ENCODE peak calls at places on chromosomes 4 and X, in eight cellular contexts. J, C, X, U, I, Z, E and S are unnamed samples.

GRCh38 chrX:40174594-40175415 is 77.0 kb upstream of the BCOR start:
- DNase-seq in J (peak; percentile 82), C (peak; percentile 63), X (no peak), U (no peak), I (peak; percentile 54), Z (no peak), E (no peak), S (peak; percentile 56)

GRCh38 chr4:126592088-126592487 is 1040.7 kb upstream of the INTU start:
- DNase-seq in J (peak; percentile 2), C (no peak), X (no peak), U (no peak), I (no peak), Z (no peak), E (no peak), S (no peak)

GRCh38 chr4:77819409-77819835 is 254 bp upstream of the CNOT6L start:
- DNase-seq in J (peak; percentile 61), C (no peak), X (no peak), U (peak; percentile 13), I (no peak), Z (no peak), E (no peak), S (no peak)

GRCh38 chr4:183017962-183018361 is 81.1 kb upstream of the WWC2 start:
- DNase-seq in J (no peak), C (no peak), X (no peak), U (no peak), I (no peak), Z (no peak), E (no peak), S (no peak)

GRCh38 chr4:76611611-76612010 is 176.6 kb downstream of the SHROOM3 start:
- DNase-seq in J (no peak), C (peak; percentile 26), X (no peak), U (no peak), I (no peak), Z (peak; percentile 71), E (no peak), S (no peak)

GRCh38 chrX:103520391-103520790 is 1.1 kb upstream of the RAB40A start:
- DNase-seq in J (no peak), C (no peak), X (no peak), U (no peak), I (no peak), Z (no peak), E (no peak), S (no peak)

GRCh38 chr4:119231517-119231916 is 19.0 kb downstream of the USP53 start:
- DNase-seq in J (no peak), C (no peak), X (no peak), U (no peak), I (no peak), Z (no peak), E (no peak), S (no peak)

GRCh38 chrX:34880656-34881055 is 61.9 kb upstream of the FAM47B start:
- DNase-seq in J (no peak), C (no peak), X (no peak), U (no peak), I (no peak), Z (peak; percentile 84), E (no peak), S (no peak)

GRCh38 chr4:88963817-88964216 is 93.2 kb downstream of the FAM13A start:
- DNase-seq in J (no peak), C (no peak), X (no peak), U (no peak), I (no peak), Z (peak; percentile 77), E (peak; percentile 74), S (no peak)

GRCh38 chr4:98850937-98851336 is 78.0 kb downstream of the EIF4E start:
- DNase-seq in J (no peak), C (no peak), X (no peak), U (no peak), I (no peak), Z (no peak), E (no peak), S (no peak)

GRCh38 chr4:57061395-57061794 is 48.8 kb downstream of the IGFBP7 start:
- DNase-seq in J (no peak), C (no peak), X (no peak), U (no peak), I (no peak), Z (peak; percentile 71), E (no peak), S (no peak)

GRCh38 chrX:80808160-80808735 is 1.4 kb downstream of the BRWD3 start:
- DNase-seq in J (peak; percentile 68), C (peak; percentile 81), X (peak; percentile 77), U (peak; percentile 74), I (peak; percentile 79), Z (peak; percentile 71), E (peak; percentile 82), S (peak; percentile 81)

GRCh38 chrX:13762015-13762414 is 27.5 kb downstream of the OFD1 start:
- DNase-seq in J (no peak), C (no peak), X (no peak), U (no peak), I (no peak), Z (no peak), E (no peak), S (no peak)

GRCh38 chrX:39242187-39242586 is 440.9 kb downstream of the MID1IP1 start:
- DNase-seq in J (peak; percentile 62), C (no peak), X (no peak), U (no peak), I (no peak), Z (peak; percentile 14), E (no peak), S (no peak)

GRCh38 chr4:167031534-167032156 is 202.6 kb downstream of the SPOCK3 start:
- DNase-seq in J (no peak), C (no peak), X (no peak), U (no peak), I (no peak), Z (peak; percentile 76), E (no peak), S (no peak)

GRCh38 chrX:11566158-11566557 is 99.6 kb downstream of the ARHGAP6 start:
- DNase-seq in J (no peak), C (no peak), X (no peak), U (no peak), I (no peak), Z (no peak), E (no peak), S (no peak)

GRCh38 chr4:131426023-131426758 is 1722.9 kb upstream of the PCDH10 start:
- DNase-seq in J (no peak), C (no peak), X (no peak), U (no peak), I (no peak), Z (no peak), E (no peak), S (no peak)
- TF ChIP-seq CTCF in J (no peak), C (no peak), X (no peak), U (no peak), I (no peak), Z (no peak), E (no peak), S (no peak)

GRCh38 chr4:152660526-152660925 is 19.3 kb downstream of the TMEM154 start:
- DNase-seq in J (no peak), C (no peak), X (no peak), U (no peak), I (no peak), Z (no peak), E (no peak), S (no peak)
- H3K4me3 ChIP-seq in J (no peak overlapping the region), C (no peak overlapping the region), X (no peak overlapping the region), U (no peak overlapping the region), I (no peak overlapping the region), Z (no peak overlapping the region), E (no peak overlapping the region), S (no peak overlapping the region)

GRCh38 chrX:8027876-8028275 is 100.7 kb upstream of the PNPLA4 start:
- DNase-seq in J (no peak), C (no peak), X (no peak), U (no peak), I (no peak), Z (no peak), E (no peak), S (no peak)
- TF ChIP-seq CTCF in J (no peak), C (no peak), X (no peak), U (no peak), I (no peak), Z (no peak), E (no peak), S (no peak)

GRCh38 chrX:120020305-120020704 is 57.2 kb downstream of the RHOXF2B start:
- DNase-seq in J (no peak), C (no peak), X (no peak), U (no peak), I (no peak), Z (no peak), E (no peak), S (no peak)

GRCh38 chrX:120014354-120015129 is 62.9 kb downstream of the RHOXF2B start:
- DNase-seq in J (no peak), C (no peak), X (no peak), U (no peak), I (no peak), Z (no peak), E (no peak), S (no peak)

GRCh38 chrX:120016068-120016441 is 61.4 kb downstream of the RHOXF2B start:
- DNase-seq in J (no peak), C (no peak), X (no peak), U (no peak), I (no peak), Z (no peak), E (no peak), S (no peak)

DNA sequence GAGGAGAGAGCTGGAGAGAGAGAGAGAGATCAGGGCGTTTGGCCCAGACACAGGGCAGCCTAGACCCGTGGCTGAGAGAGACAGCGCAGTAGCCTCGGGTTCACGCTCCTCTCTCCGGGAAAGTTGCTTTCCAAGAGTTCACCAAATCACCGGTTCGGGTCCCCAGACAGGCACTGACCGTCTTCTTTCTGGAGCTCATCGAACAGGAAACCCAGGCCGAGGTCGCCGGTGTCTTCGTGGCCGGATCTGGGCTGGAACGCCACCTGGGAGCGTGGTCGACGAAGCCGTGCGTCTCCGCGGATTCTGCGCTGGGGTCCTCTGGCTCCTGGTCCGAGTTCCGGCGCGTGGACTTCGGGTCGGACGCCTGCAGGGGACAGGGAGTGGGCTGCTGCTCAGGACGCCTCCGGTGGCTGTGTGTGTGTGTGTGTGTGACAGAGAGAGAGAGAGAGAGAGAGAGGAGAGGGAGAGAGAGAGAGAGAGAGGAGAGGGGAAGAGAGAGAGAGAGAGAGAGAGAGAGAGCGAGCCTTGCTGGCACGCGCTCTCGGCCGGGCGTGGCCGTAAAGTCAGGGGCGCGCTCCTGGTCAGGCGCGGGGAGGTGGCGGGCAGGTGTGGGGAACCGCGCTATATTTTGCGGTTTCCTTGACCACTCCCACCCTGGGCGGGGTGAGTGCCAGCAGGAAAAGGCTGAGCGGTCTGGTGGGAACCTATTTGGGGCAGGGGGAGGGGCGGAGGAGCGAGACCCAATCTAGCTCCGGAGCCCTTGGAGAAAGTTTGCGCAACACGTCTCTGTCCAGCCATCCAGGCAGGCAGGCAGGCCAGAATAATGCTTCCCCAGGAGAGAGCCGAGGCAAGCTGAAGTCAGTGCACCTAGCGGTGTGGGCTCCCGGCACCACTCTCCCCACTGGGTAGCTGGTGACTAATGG is 62.1 kb downstream of the RHOXF2B start:
- DNase-seq in J (peak; percentile 32), C (peak; percentile 41), X (no peak), U (no peak), I (no peak), Z (no peak), E (no peak), S (no peak)
- H3K4me3 ChIP-seq in J (peak overlapping the region; percentile 20), C (peak overlapping the region; percentile 23), X (peak overlapping the region; percentile 6), U (peak overlapping the region; percentile 18), I (no peak overlapping the region), Z (peak overlapping the region; percentile 23), E (no peak overlapping the region), S (peak overlapping the region; percentile 53)